ENCODE peak calls at places on chromosomes 3 and 15, in nine cellular contexts. B is tibial nerve, X is A549, P is heart left ventricle, K is esophagus squamous epithelium, I is H54, W is adrenal gland, T is right lobe of liver, M is body of pancreas. R is an unnamed sample.

GRCh38 chr3:186003610-186004009 is 65.8 kb upstream of the TRA2B start:
- DNase-seq in B (no peak), X (no peak), P (no peak), K (no peak), I (no peak), W (no peak), T (no peak), M (no peak), R (no peak)

GRCh38 chr3:14031271-14031670 is 93.4 kb downstream of the CHCHD4 start:
- DNase-seq in B (no peak), X (no peak), P (no peak), K (no peak), I (no peak), W (no peak), T (no peak), M (no peak), R (no peak)

GRCh38 chr3:72177075-72178050 is 392.4 kb upstream of the PROK2 start:
- DNase-seq in B (no peak), X (no peak), P (peak; percentile 40), K (no peak), I (no peak), W (no peak), T (no peak), M (peak; percentile 48), R (peak; percentile 48)

GRCh38 chr3:152376351-152377183 is 107.8 kb downstream of the MBNL1 start:
- DNase-seq in B (no peak), X (peak; percentile 72), P (no peak), K (no peak), I (no peak), W (no peak), T (no peak), M (peak; percentile 55), R (peak; percentile 73)

GRCh38 chr3:66376568-66376967 is 124.3 kb downstream of the LRIG1 start:
- DNase-seq in B (no peak), X (peak; percentile 41), P (no peak), K (no peak), I (peak; percentile 34), W (no peak), T (peak; percentile 82), M (peak; percentile 86), R (no peak)

GRCh38 chr3:138009476-138010272 is at the start of gene CLDN18:
- DNase-seq in B (no peak), X (no peak), P (no peak), K (no peak), I (no peak), W (no peak), T (no peak), M (no peak), R (no peak)

GRCh38 chr3:46946416-46946815 is 30.1 kb downstream of the CCDC12 start:
- DNase-seq in B (no peak), X (no peak), P (peak; percentile 25), K (no peak), I (no peak), W (no peak), T (no peak), M (peak; percentile 68), R (no peak)

GRCh38 chr15:50353251-50353998 is 1.6 kb downstream of the GABPB1 start:
- DNase-seq in B (no peak), X (peak; percentile 17), P (no peak), K (no peak), I (no peak), W (no peak), T (no peak), M (no peak), R (peak; percentile 63)

GRCh38 chr3:158470944-158471638 is 99.9 kb upstream of the MLF1 start:
- DNase-seq in B (no peak), X (peak; percentile 1), P (no peak), K (no peak), I (no peak), W (no peak), T (no peak), M (no peak), R (peak; percentile 87)

GRCh38 chr3:28799084-28799483 is 450.5 kb upstream of the AZI2 start:
- DNase-seq in B (no peak), X (peak; percentile 16), P (no peak), K (no peak), I (no peak), W (no peak), T (no peak), M (no peak), R (no peak)

GRCh38 chr15:29934251-29934650 is 112.0 kb upstream of the TJP1 start:
- DNase-seq in B (no peak), X (peak; percentile 72), P (no peak), K (no peak), I (peak; percentile 24), W (no peak), T (no peak), M (no peak), R (no peak)

GRCh38 chr3:167862104-167862785 is 126.7 kb downstream of the SERPINI1 start:
- DNase-seq in B (no peak), X (no peak), P (no peak), K (no peak), I (no peak), W (no peak), T (no peak), M (no peak), R (no peak)

DNA sequence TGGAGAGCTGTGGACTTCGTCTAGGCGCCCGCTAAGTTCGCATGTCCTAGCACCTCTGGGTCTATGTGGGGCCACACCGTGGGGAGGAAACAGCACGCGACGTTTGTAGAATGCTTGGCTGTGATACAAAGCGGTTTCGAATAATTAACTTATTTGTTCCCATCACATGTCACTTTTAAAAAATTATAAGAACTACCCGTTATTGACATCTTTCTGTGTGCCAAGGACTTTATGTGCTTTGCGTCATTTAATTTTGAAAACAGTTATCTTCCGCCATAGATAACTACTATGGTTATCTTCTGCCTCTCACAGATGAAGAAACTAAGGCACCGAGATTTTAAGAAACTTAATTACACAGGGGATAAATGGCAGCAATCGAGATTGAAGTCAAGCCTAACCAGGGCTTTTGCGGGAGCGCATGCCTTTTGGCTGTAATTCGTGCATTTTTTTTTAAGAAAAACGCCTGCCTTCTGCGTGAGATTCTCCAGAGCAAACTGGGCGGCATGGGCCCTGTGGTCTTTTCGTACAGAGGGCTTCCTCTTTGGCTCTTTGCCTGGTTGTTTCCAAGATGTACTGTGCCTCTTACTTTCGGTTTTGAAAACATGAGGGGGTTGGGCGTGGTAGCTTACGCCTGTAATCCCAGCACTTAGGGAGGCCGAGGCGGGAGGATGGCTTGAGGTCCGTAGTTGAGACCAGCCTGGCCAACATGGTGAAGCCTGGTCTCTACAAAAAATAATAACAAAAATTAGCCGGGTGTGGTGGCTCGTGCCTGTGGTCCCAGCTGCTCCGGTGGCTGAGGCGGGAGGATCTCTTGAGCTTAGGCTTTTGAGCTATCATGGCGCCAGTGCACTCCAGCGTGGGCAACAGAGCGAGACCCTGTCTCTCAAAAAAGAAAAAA is 1.0 kb downstream of the B2M start:
- DNase-seq in B (peak; percentile 35), X (peak; percentile 71), P (peak; percentile 73), K (no peak), I (peak; percentile 21), W (peak; percentile 76), T (peak; percentile 80), M (peak; percentile 89), R (peak; percentile 89)
- TF ChIP-seq POLR2A in B (peak; percentile 55), X (no peak), P (no peak), K (no peak), I (no peak), W (peak; percentile 28), T (no peak), M (peak; percentile 53), R (no peak)

GRCh38 chr15:100779331-100780207 is 100.1 kb upstream of the ALDH1A3 start:
- DNase-seq in B (peak; percentile 8), X (no peak), P (no peak), K (no peak), I (no peak), W (peak; percentile 3), T (peak; percentile 29), M (no peak), R (no peak)

GRCh38 chr15:100780208-100780800 is 99.3 kb upstream of the ALDH1A3 start:
- DNase-seq in B (peak; percentile 5), X (no peak), P (no peak), K (no peak), I (no peak), W (peak; percentile 6), T (peak; percentile 29), M (no peak), R (no peak)

GRCh38 chr15:100783296-100783695 is 96.3 kb upstream of the ALDH1A3 start:
- DNase-seq in B (peak; percentile 7), X (no peak), P (no peak), K (no peak), I (no peak), W (peak; percentile 1), T (peak; percentile 17), M (no peak), R (no peak)

GRCh38 chr15:100781961-100782525 is 97.6 kb upstream of the ALDH1A3 start:
- DNase-seq in B (no peak), X (no peak), P (no peak), K (no peak), I (no peak), W (peak; percentile 4), T (peak; percentile 14), M (no peak), R (no peak)

DNA sequence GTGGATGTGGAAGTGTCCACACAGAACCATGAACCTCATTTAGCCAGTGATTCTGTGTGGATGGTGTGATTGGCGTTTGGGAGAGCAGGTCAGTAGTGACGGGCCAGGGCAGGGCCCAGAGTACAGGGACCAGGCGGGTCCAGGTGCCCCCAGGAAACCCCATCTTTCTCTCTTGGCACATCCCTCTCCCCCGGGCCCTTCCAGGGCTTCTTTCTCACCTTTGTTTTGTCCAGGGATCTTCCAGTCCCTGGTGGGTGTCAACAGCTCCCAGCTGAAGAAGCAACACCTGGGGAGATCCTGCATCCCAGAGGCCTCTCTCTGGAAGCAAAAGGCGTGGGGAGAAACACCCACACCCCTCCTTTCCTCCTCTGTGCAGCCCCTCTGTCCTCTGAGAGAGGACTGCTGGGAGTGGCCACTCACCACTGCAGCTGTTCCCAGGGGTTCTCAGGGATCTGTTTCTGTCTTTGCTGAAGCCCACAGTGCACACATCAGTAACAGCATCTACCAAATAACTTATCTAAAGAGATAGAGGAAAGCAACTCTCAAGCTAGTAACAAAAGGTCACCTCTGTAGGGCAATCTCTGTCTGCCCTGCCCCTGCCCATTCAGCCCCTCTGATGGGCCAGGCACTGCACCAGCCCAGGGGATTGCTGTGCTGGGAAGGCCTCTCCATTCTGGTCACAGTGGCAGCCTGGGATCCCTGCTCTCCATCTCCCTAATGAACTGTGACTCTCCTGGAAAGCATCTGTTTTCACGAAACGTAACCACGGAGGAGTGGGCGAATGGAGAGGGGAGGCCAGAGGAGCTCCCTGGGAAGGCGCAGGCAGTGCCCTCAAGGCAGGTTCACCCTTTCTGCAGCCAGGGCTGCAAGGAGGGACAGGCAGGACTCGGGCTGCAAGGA is 98.3 kb upstream of the ALDH1A3 start:
- DNase-seq in B (peak; percentile 3), X (no peak), P (no peak), K (no peak), I (no peak), W (peak; percentile 5), T (peak; percentile 28), M (no peak), R (no peak)
- TF ChIP-seq POLR2A in B (no peak), X (no peak), P (no peak), K (no peak), I (no peak), W (no peak), T (no peak), M (no peak), R (no peak)

GRCh38 chr3:183253364-183253960 is 409 bp downstream of the B3GNT5 start:
- DNase-seq in B (peak; percentile 44), X (peak; percentile 28), P (peak; percentile 75), K (no peak), I (peak; percentile 38), W (peak; percentile 74), T (peak; percentile 79), M (peak; percentile 74), R (peak; percentile 75)
- TF ChIP-seq POLR2A in B (peak; percentile 38), X (no peak), P (no peak), K (no peak), I (no peak), W (peak; percentile 44), T (peak; percentile 35), M (peak; percentile 70), R (peak; percentile 55)

GRCh38 chr15:76336254-76337046 is at the start of gene ISL2:
- DNase-seq in B (no peak), X (peak; percentile 99), P (peak; percentile 53), K (peak; percentile 23), I (peak; percentile 94), W (peak; percentile 15), T (peak; percentile 66), M (peak; percentile 64), R (peak; percentile 45)
- TF ChIP-seq POLR2A in B (no peak), X (peak; percentile 95), P (no peak), K (no peak), I (peak; percentile 90), W (no peak), T (no peak), M (no peak), R (no peak)

R was measured in erythroblast.